ENCODE peak calls at places on chromosomes 3 and 15, in four cellular contexts. M is MM.1S; K is heart left ventricle; X is effector memory CD4-positive, alpha-beta T cell. P is an unnamed sample.

GRCh38 chr3:13403213-13403817 is 16.8 kb downstream of the NUP210 start:
- DNase-seq in X (no peak), M (no peak), K (no peak), P (no peak)

GRCh38 chr3:46857485-46858341 is 5.5 kb downstream of the MYL3 start:
- DNase-seq in K (peak; percentile 44), X (no peak), M (no peak), P (no peak)

GRCh38 chr3:162770556-162770955 is 1273.9 kb downstream of the OTOL1 start:
- DNase-seq in M (no peak), X (no peak), K (no peak), P (no peak)

GRCh38 chr15:67504796-67505195 is 16.1 kb upstream of the C15orf61 start:
- DNase-seq in K (no peak), X (no peak), M (no peak), P (no peak)

GRCh38 chr3:171028779-171029232 is 2.3 kb upstream of the SLC2A2 start:
- DNase-seq in K (no peak), X (no peak), M (no peak), P (no peak)

GRCh38 chr15:87623832-87624231 is 632.7 kb downstream of the NTRK3 start:
- DNase-seq in X (no peak), K (no peak), M (peak; percentile 18), P (no peak)

GRCh38 chr3:79767953-79768282 is at the start of gene ROBO1:
- DNase-seq in M (no peak), K (no peak), X (no peak), P (no peak)

GRCh38 chr3:165753560-165753959 is 83.7 kb downstream of the BCHE start:
- DNase-seq in K (no peak), X (no peak), M (no peak), P (no peak)

GRCh38 chr3:82586414-82586813 is 825.0 kb upstream of the GBE1 start:
- DNase-seq in K (no peak), X (no peak), M (no peak), P (no peak)

GRCh38 chr15:52178765-52179164 is 12.4 kb downstream of the GNB5 start:
- DNase-seq in K (no peak), M (no peak), X (no peak), P (no peak)

GRCh38 chr15:45555914-45556608 is 31.1 kb upstream of the BLOC1S6 start:
- DNase-seq in M (no peak), X (no peak), K (no peak), P (no peak)

GRCh38 chr15:95669146-95669922 is 661.2 kb upstream of the NR2F2 start:
- DNase-seq in X (no peak), K (no peak), M (peak; percentile 83), P (no peak)

GRCh38 chr3:50853936-50854335 is 179.2 kb downstream of the DOCK3 start:
- DNase-seq in K (no peak), M (no peak), X (no peak), P (no peak)

GRCh38 chr3:72957303-72957702 is 39.3 kb upstream of the PPP4R2 start:
- DNase-seq in M (no peak), K (no peak), X (no peak), P (no peak)

GRCh38 chr15:81330351-81331085 is 6.6 kb upstream of the STARD5 start:
- DNase-seq in K (no peak), M (no peak), X (no peak), P (no peak)

DNA sequence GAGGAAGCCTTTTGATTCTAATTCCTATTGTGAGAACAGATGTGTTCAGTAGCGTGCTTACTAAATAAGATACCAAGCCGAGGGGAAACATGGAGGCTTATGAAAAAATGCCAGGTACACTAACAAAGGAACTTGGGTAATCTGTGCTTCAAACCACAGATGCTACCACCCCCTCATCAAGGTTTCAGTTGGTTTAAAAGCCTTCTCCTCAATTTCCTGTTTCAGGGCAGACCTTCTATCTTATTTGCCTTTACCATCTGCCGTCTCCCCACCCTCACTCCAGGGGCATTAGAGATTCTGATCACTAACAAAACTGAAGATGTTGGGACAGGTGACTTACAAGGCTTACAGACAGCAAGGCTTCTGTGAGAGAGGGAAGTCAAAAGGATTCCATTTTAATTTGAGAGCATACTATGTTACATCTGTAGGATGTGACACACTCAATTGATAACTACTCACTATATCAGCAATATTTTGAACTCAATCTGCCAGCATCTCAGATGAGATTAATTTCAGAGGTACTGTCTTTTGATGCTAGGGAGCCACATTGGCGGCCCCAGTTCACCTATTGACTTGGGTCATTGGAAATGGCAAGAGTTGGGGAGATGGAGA is 60.6 kb upstream of the PLCL2 start:
- DNase-seq in K (no peak), M (peak; percentile 94), X (no peak), P (peak; percentile 43)
- H3K27ac ChIP-seq in K (no peak overlapping the region), M (peak overlapping the region; percentile 56), X (no peak overlapping the region), P (no peak overlapping the region)

GRCh38 chr15:30906366-30906765 is 2.7 kb downstream of the FAN1 start:
- DNase-seq in X (no peak), K (no peak), M (no peak), P (no peak)
- H3K36me3 ChIP-seq in X (peaks cover 15% of the 10 kb centered on the region), K (peaks cover 16% of the 10 kb centered on the region), M (peaks cover 7% of the 10 kb centered on the region), P (peaks cover 13% of the 10 kb centered on the region)

GRCh38 chr3:53713626-53714025 is 132.6 kb downstream of the CHDH start:
- DNase-seq in K (no peak), X (no peak), M (no peak), P (no peak)
- H3K27ac ChIP-seq in K (peak overlapping the region; percentile 27), X (no peak overlapping the region), M (no peak overlapping the region), P (no peak overlapping the region)

DNA sequence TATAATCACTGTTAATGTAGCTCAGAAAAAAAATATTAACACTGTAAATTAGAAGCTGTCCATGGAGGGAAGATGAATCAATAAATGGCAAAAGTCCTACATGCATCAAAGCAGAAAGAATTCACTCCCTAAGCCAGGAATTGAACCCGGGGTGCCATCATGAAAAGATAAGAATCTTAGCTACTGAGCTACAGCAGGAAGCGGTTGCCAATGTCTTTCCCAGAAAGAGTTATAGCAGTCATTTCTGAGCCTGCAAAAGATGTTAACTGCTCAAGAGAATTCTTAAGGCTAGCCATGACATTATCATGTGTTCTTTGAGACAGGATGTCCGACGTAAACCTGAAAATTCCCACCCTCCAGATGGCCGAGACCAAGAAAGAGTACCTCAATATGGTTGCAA is 47.4 kb upstream of the MKRN3 start:
- DNase-seq in K (no peak), M (no peak), X (no peak), P (no peak)
- H3K36me3 ChIP-seq in K (no peaks in the 10 kb centered on the region), M (no peaks in the 10 kb centered on the region), X (no peaks in the 10 kb centered on the region), P (no peaks in the 10 kb centered on the region)

GRCh38 chr3:128884992-128885391 is 5.6 kb downstream of the ACAD9 start:
- DNase-seq in K (no peak), X (no peak), M (peak; percentile 36), P (no peak)

GRCh38 chr3:128889139-128889894 is 9.9 kb downstream of the ACAD9 start:
- DNase-seq in K (no peak), M (no peak), X (no peak), P (no peak)
- H3K27ac ChIP-seq in K (no peak overlapping the region), M (no peak overlapping the region), X (no peak overlapping the region), P (no peak overlapping the region)

GRCh38 chr3:68985391-68985790 is 28.1 kb downstream of the EOGT start:
- DNase-seq in K (no peak), M (no peak), X (no peak), P (no peak)

GRCh38 chr3:68984011-68984410 is 29.5 kb downstream of the EOGT start:
- DNase-seq in X (no peak), K (no peak), M (no peak), P (no peak)

GRCh38 chr3:68986496-68987208 is 26.8 kb downstream of the EOGT start:
- DNase-seq in K (no peak), X (no peak), M (no peak), P (no peak)

GRCh38 chr3:68988740-68989139 is 24.7 kb downstream of the EOGT start:
- DNase-seq in X (no peak), M (no peak), K (no peak), P (no peak)

GRCh38 chr3:68987322-68987721 is 26.2 kb downstream of the EOGT start:
- DNase-seq in K (no peak), X (no peak), M (no peak), P (no peak)
- H3K36me3 ChIP-seq in K (peaks cover 64% of the 10 kb centered on the region), X (peaks cover 31% of the 10 kb centered on the region), M (no peaks in the 10 kb centered on the region), P (peaks cover 12% of the 10 kb centered on the region)

DNA sequence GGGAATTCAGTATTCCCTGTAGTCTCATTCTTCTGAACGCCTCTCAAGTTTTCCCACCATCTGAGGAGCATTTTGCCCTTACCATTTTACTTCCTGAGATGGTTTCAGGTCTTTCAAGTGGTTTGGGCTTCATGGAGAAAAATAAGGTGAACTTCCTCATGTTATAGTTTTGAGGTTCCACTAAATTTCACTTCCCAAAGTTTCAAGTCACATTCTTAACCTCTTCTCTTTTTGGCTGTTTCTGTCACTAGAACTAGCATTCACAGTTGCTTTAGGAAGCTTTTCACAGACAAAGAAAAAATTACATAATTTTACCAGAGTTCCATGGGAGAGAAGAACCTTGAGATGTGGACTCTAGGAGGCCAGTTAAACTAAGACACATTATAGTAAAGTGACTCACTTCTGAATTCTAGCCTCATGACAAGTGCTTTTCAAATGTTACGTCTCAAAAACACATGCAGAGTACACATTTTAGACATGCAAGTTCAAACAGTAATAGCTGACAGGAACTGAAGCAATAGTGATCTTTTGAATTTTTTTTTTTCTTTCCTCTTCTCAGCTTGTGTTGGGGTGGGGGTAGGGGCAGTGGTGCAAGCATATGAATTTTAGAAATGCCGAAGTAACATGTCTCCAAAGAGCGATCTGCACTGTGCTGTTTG is 39.9 kb upstream of the LRTM1 start:
- DNase-seq in M (no peak), K (no peak), X (no peak), P (no peak)
- H3K27ac ChIP-seq in M (no peak overlapping the region), K (no peak overlapping the region), X (no peak overlapping the region), P (no peak overlapping the region)

DNA sequence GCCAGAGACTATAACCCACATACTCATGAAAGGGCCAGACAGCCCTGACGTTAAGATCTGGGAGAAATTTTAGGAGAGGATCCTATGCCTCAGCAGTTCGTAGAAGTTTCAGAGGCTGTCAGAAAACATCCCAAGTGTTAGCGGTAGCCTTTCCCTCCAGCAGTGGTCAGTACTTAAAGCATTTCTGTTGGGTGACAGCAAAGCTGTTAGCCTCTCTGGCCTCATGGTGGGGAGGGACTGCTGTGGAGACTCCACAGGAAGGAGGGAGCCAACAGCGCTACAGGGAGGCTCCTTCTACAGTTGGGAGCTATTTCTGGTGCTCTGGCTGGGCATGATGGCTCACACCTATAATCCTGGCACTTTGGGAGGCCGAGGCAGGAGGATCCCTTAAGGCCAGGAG is 27.4 kb downstream of the IDH2 start:
- DNase-seq in X (no peak), M (peak; percentile 17), K (no peak), P (no peak)
- H3K36me3 ChIP-seq in X (peaks cover 25% of the 10 kb centered on the region), M (no peaks in the 10 kb centered on the region), K (peaks cover 11% of the 10 kb centered on the region), P (no peaks in the 10 kb centered on the region)

P was measured in CD8-positive, alpha-beta memory T cell.